ENCODE peak calls at places on chromosomes 1 and 21, in six cellular contexts. H, V, J, X, T and R are unnamed samples.
A peak's percentile ranks its signal among the peaks of the same experiment; 100 is the strongest.

GRCh38 chr1:76239470-76239918 is 164.9 kb downstream of the ST6GALNAC3 start:
- DNase-seq in H (no peak), V (no peak), J (no peak), X (no peak), T (no peak), R (no peak)

GRCh38 chr1:67250051-67250653 is 57.5 kb upstream of the IL12RB2 start:
- DNase-seq in H (no peak), V (no peak), J (no peak), X (no peak), T (no peak), R (no peak)

GRCh38 chr21:42565206-42565810 is 51.7 kb downstream of the SLC37A1 start:
- DNase-seq in H (no peak), V (no peak), J (no peak), X (no peak), T (peak; percentile 4), R (no peak)

GRCh38 chr1:33093004-33093403 is 12.1 kb downstream of the AZIN2 start:
- DNase-seq in H (no peak), V (no peak), J (no peak), X (no peak), T (peak; percentile 41), R (no peak)

GRCh38 chr1:148372731-148373130 is 110.4 kb downstream of the PPIAL4G start:
- DNase-seq in H (no peak), V (no peak), J (peak; percentile 55), X (peak; percentile 12), T (no peak), R (no peak)

GRCh38 chr1:60765204-60765603 is 317.2 kb upstream of the NFIA start:
- DNase-seq in H (no peak), V (peak; percentile 44), J (peak; percentile 25), X (no peak), T (peak; percentile 51), R (no peak)

GRCh38 chr1:194394676-194395075 is 1208.3 kb upstream of the B3GALT2 start:
- DNase-seq in H (no peak), V (no peak), J (no peak), X (no peak), T (no peak), R (no peak)

GRCh38 chr1:12696658-12697057 is 19.3 kb upstream of the AADACL3 start:
- DNase-seq in H (no peak), V (no peak), J (no peak), X (no peak), T (no peak), R (no peak)

GRCh38 chr1:115242543-115242942 is 95.5 kb downstream of the NGF start:
- DNase-seq in H (no peak), V (no peak), J (no peak), X (no peak), T (no peak), R (no peak)

GRCh38 chr1:240414237-240414636 is 197.7 kb downstream of the GREM2 start:
- DNase-seq in H (no peak), V (no peak), J (peak; percentile 84), X (no peak), T (no peak), R (peak; percentile 86)

GRCh38 chr1:59678065-59678808 is 136.5 kb upstream of the HOOK1 start:
- DNase-seq in H (no peak), V (no peak), J (peak; percentile 37), X (no peak), T (no peak), R (no peak)